ENCODE peak calls at places on chromosomes 3 and 15, in nine cellular contexts. C is HCT116, N is brain microvascular endothelial cell, W is breast epithelium, H is RWPE1, O is left lung, Q is cardiac muscle cell, D is uterus, X is left ventricle myocardium inferior. G is an unnamed sample.

GRCh38 chr3:38646630-38647029 is 2.9 kb downstream of the SCN5A start:
- DNase-seq in O (no peak), D (no peak), H (no peak), Q (peak), C (no peak), N (no peak), W (no peak), X (no peak), G (no peak)

GRCh38 chr15:99291643-99292042 is 40.4 kb downstream of the LRRC28 start:
- DNase-seq in N (no peak), O (no peak), D (no peak), W (no peak), C (no peak), Q (no peak), X (no peak), H (no peak), G (no peak)

GRCh38 chr15:88546248-88547129 is at the start of gene DET1:
- DNase-seq in D (peak), C (peak), N (peak), Q (peak), O (peak), X (peak), H (peak), W (peak), G (peak)

GRCh38 chr3:45180899-45181298 is 34.7 kb upstream of the CDCP1 start:
- DNase-seq in W (no peak), Q (no peak), C (no peak), O (no peak), H (no peak), D (no peak), N (no peak), X (no peak), G (no peak)

GRCh38 chr3:178325330-178325729 is 210.9 kb upstream of the KCNMB2 start:
- DNase-seq in Q (peak), N (no peak), O (no peak), X (no peak), H (peak), W (no peak), D (no peak), C (no peak), G (no peak)

GRCh38 chr3:143192193-143192592 is 72.6 kb downstream of the CHST2 start:
- DNase-seq in H (no peak), X (no peak), C (no peak), Q (no peak), D (no peak), O (no peak), W (no peak), N (no peak), G (no peak)

GRCh38 chr3:169940486-169941181 is 26.0 kb upstream of the SEC62 start:
- DNase-seq in C (no peak), H (no peak), N (no peak), Q (no peak), W (no peak), X (no peak), D (no peak), O (no peak), G (no peak)

GRCh38 chr15:40338921-40339620 is 1.7 kb downstream of the CCDC9B start:
- DNase-seq in H (peak), C (peak), D (peak), O (no peak), N (peak), W (peak), X (peak), Q (peak), G (peak)

GRCh38 chr15:100986158-100986896 is 67.2 kb downstream of the LRRK1 start:
- DNase-seq in N (no peak), X (no peak), H (no peak), Q (no peak), O (no peak), C (no peak), W (no peak), D (no peak), G (no peak)

GRCh38 chr15:93330862-93331544 is 242.0 kb upstream of the RGMA start:
- DNase-seq in O (no peak), C (no peak), W (no peak), N (no peak), H (no peak), Q (no peak), X (no peak), D (no peak), G (no peak)

GRCh38 chr3:71087109-71088018 is 496.2 kb downstream of the FOXP1 start:
- DNase-seq in C (no peak), N (peak), X (no peak), D (no peak), W (no peak), H (no peak), Q (peak), O (no peak), G (no peak)

GRCh38 chr3:189710620-189711388 is 79.6 kb downstream of the TP63 start:
- DNase-seq in N (peak), H (peak), O (peak), X (no peak), D (peak), Q (peak), W (peak), C (no peak), G (no peak)

GRCh38 chr3:121411554-121411953 is 134.2 kb downstream of the POLQ start:
- DNase-seq in W (no peak), N (no peak), H (no peak), C (no peak), Q (no peak), D (no peak), O (no peak), X (no peak), G (no peak)

GRCh38 chr15:50137330-50137761 is 18.3 kb upstream of the ATP8B4 start:
- DNase-seq in H (peak), C (peak), Q (peak), O (no peak), W (no peak), D (no peak), N (peak), X (no peak), G (no peak)

GRCh38 chr15:67801142-67801541 is 24.2 kb upstream of the SKOR1 start:
- DNase-seq in D (no peak), C (no peak), O (no peak), H (no peak), W (no peak), N (no peak), X (no peak), Q (no peak), G (no peak)

GRCh38 chr3:143363276-143363675 is 243.7 kb downstream of the CHST2 start:
- DNase-seq in O (no peak), Q (peak), C (no peak), H (no peak), X (no peak), W (no peak), D (no peak), N (peak), G (no peak)

GRCh38 chr15:70264014-70264492 is 166.3 kb upstream of the TLE3 start:
- DNase-seq in X (no peak), H (no peak), D (peak), O (no peak), W (no peak), N (no peak), Q (peak), C (no peak), G (no peak)

GRCh38 chr3:171620825-171621434 is 160.7 kb upstream of the TNIK start:
- DNase-seq in X (no peak), N (peak), C (peak), O (no peak), H (no peak), W (no peak), D (no peak), Q (peak), G (no peak)

GRCh38 chr15:70726753-70727152 is 36.6 kb downstream of the UACA start:
- DNase-seq in O (no peak), C (no peak), H (no peak), W (no peak), D (no peak), X (no peak), Q (peak), N (no peak), G (no peak)

GRCh38 chr15:56410712-56411111 is 45.5 kb downstream of the TEX9 start:
- DNase-seq in X (no peak), W (no peak), D (no peak), Q (no peak), C (no peak), N (no peak), H (no peak), O (no peak), G (no peak)

GRCh38 chr3:39784922-39785321 is 24.5 kb upstream of the MYRIP start:
- DNase-seq in O (no peak), D (no peak), N (no peak), H (no peak), Q (no peak), X (no peak), C (no peak), W (no peak), G (no peak)

GRCh38 chr3:8629151-8630021 is 15.2 kb downstream of the SSUH2 start:
- DNase-seq in X (no peak), N (peak), D (no peak), C (peak), W (peak), Q (peak), O (peak), H (peak), G (no peak)

GRCh38 chr15:26065723-26066122 is 202.6 kb upstream of the ATP10A start:
- DNase-seq in N (no peak), D (no peak), C (no peak), O (no peak), H (no peak), Q (no peak), X (no peak), W (no peak), G (no peak)
- TF ChIP-seq CTCF in N (no peak), D (no peak), C (no peak), O (no peak), H (no peak), Q (no peak), X (no peak), W (no peak), G (no peak)

GRCh38 chr3:16352428-16352827 is 87.4 kb downstream of the OXNAD1 start:
- DNase-seq in D (no peak), Q (no peak), N (no peak), W (no peak), O (no peak), C (no peak), X (no peak), H (no peak), G (no peak)

GRCh38 chr3:16350953-16351318 is 85.9 kb downstream of the OXNAD1 start:
- DNase-seq in D (no peak), N (no peak), W (no peak), C (no peak), H (no peak), X (no peak), O (no peak), Q (no peak), G (no peak)

GRCh38 chr3:16357191-16357590 is 92.2 kb downstream of the OXNAD1 start:
- DNase-seq in H (no peak), D (no peak), O (no peak), Q (peak), W (no peak), N (no peak), C (no peak), X (no peak), G (no peak)

GRCh38 chr3:16355864-16356263 is 90.9 kb downstream of the OXNAD1 start:
- DNase-seq in N (no peak), W (no peak), Q (no peak), X (no peak), H (no peak), O (no peak), C (no peak), D (no peak), G (no peak)

GRCh38 chr3:16354291-16354690 is 89.3 kb downstream of the OXNAD1 start:
- DNase-seq in D (no peak), W (no peak), O (no peak), H (no peak), C (no peak), X (no peak), Q (no peak), N (no peak), G (no peak)
- H3K27ac ChIP-seq in D (no peak), W (no peak), O (no peak), H (no peak), C (no peak), X (no peak), Q (no peak), N (no peak), G (no peak)

DNA sequence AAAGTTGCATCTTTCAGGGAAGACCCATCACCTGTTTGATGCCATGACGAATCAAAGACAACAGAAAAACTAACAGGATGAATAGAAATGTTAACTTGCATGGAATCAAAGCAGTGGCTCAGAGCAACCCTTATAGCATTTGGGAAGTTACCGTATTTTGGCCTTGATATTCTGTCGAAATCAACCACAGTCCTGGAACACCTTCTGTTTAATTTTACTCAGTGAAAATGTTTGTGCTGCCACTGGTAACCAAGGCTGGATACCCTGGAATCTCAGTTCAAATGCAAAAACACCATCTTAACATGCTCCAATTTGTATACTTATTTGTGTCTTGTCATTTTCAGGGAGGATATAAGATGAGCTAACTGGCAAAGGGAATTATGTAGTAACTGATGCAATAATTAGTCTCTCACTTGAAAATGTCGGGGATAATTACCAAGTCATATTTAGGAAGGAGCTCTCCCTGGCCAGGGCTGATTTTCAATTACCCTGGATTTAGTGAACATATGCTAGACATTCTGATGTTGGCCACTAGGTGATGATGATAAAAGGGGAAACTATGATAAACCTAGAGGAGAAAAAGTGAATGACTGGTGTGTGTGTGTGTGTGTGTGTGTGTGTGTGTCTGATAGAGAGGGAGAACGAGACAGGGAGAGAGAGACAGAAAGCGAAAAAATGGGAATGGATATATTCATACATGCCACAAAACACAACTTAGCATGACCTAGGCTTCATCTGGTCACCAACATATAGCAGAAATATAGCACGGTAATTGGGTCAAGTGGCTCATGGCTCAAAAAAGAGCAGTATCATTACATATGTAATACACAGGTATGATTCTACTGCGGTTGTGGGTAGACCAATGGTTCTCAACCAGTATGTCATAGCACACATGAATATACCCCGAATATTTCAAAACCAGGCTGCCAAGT is 19.0 kb upstream of the PRICKLE2 start:
- DNase-seq in Q (peak), H (peak), D (no peak), N (peak), X (no peak), O (no peak), C (peak), W (no peak), G (no peak)
- TF ChIP-seq CTCF in Q (peak), H (no peak), D (no peak), N (peak), X (no peak), O (no peak), C (peak), W (peak), G (no peak)

DNA sequence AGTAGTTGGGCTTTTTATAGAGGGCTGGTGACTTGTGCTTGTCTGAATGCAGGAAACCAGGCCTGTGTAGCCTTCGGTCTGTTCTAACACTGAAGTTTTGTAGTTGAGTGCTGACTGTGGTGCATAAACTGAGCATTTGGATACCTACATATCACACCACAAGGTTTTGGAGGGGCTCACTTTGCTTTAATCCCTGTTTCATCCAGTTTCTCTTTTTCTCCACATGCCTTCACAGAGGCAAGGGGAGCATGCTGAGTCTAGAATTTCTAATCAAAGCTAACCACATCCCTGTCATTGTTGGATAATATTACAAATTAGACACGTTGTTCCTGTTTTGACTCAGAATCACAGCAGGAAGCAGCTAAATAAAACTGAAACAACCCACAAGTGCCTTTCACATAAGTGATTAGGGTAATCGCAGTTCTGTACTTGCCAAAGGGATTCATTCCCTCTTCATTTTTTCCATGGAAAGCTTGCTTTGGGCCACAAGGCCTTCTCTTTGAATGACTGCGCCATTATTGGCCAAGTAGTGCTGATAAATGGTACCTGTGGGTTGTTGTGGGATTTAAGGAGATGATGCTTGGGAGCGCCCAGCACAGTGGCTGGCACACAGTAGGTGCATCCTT is 48.9 kb downstream of the TGFBR2 start:
- DNase-seq in Q (peak), C (no peak), N (peak), W (no peak), O (no peak), X (no peak), D (no peak), H (no peak), G (no peak)
- H3K27ac ChIP-seq in Q (peak), C (peak), N (peak), W (peak), O (peak), X (peak), D (no peak), H (no peak), G (peak)

DNA sequence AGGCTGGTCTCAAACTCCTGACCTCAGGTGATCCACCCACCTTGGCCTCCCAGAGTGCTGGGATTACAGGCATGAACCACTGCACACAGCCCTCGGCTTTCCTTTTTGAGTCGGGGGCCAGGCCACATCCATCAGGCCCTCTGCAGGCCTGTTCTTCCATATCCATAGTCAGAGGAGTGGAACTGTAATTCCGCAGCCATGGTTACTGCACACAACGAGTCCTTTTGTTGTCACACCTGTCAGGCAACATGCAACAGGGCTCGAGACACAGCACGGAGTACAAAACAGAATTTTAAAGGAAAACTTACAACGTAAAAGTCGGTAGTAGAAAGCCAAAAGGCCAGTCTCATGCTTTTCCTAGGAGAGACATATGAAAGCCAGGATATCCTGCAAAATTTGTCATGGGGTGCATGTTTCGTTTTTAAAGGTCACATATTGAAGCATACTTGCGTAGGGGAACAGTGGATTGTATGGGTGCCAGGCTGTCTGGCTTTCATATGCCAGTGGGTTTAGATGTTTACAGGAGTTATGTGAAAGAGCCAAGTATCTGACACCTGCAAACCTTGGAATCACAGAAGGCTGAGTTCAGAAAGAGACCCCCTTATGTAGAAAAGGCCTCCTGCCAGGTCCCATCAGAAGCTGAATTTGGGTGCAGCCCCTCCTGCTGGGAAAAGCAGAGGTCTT is 63.2 kb upstream of the LPP start:
- DNase-seq in N (no peak), Q (no peak), W (no peak), C (no peak), D (no peak), H (no peak), X (no peak), O (no peak), G (no peak)
- TF ChIP-seq CTCF in N (no peak), Q (no peak), W (no peak), C (no peak), D (no peak), H (no peak), X (no peak), O (no peak), G (no peak)

DNA sequence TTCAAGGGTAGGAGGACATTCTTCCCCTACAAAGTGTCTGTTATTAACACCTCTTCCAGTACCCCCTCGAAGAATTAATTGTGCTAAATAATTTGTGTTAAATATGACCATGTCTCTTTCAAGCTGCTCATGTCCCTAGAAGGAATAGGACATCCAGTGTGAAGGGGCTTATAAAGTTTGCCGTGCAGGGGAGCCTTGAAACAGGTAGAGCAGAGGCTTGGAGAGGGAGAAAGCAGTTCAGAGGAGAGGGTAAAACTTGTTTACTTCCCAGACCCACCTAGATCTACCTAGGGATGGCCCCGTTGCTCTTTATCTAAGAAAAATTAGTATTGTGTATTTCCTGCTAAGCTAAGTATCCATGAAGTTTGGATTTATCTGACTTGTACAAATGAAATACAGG is 114.8 kb downstream of the CACNA2D3 start:
- DNase-seq in X (no peak), H (no peak), C (no peak), N (no peak), W (no peak), D (no peak), Q (no peak), O (no peak), G (no peak)
- H3K27ac ChIP-seq in X (no peak), H (no peak), C (no peak), N (no peak), W (no peak), D (no peak), Q (no peak), O (no peak), G (no peak)

G was measured in dorsolateral prefrontal cortex.